ENCODE peak calls at places on chromosome 17, in five cellular contexts. U is stimulated activated CD8-positive, alpha-beta memory T cell treated with anti-CD3 and anti-CD28 coated beads, Interleukin-2, amount 100 ng/mL, for 48 hours; G is activated T-cell treated with anti-CD3 and anti-CD28 coated beads for 48 hours; B is NCI-H2081; P is effector memory CD4-positive, alpha-beta T cell. S is an unnamed sample.

GRCh38 chr17:320139-320538 is 32.5 kb downstream of the RPH3AL start:
- DNase-seq in U (no peak), B (no peak), G (no peak), P (no peak), S (no peak)

GRCh38 chr17:50630524-50631194 is 4.0 kb upstream of the ABCC3 start:
- DNase-seq in U (peak), G (peak), B (peak), P (peak), S (peak)

GRCh38 chr17:2822358-2822757 is 26.1 kb downstream of the RAP1GAP2 start:
- DNase-seq in U (no peak), P (no peak), G (no peak), B (no peak), S (no peak)

GRCh38 chr17:50381920-50382319 is 8.9 kb downstream of the EME1 start:
- DNase-seq in U (no peak), P (no peak), G (no peak), B (no peak), S (no peak)

GRCh38 chr17:67253379-67253778 is 8.4 kb upstream of the HELZ start:
- DNase-seq in U (no peak), G (no peak), B (no peak), P (no peak), S (no peak)

GRCh38 chr17:4127555-4127954 is 15.3 kb downstream of the ZZEF1 start:
- DNase-seq in G (no peak), U (no peak), B (no peak), P (no peak), S (no peak)

GRCh38 chr17:40067710-40068109 is 4.9 kb downstream of the THRA start:
- DNase-seq in G (no peak), B (no peak), U (no peak), P (no peak), S (no peak)

GRCh38 chr17:50484341-50485155 is 5.9 kb downstream of the RSAD1 start:
- DNase-seq in P (no peak), B (no peak), U (no peak), G (no peak), S (no peak)

GRCh38 chr17:7587831-7588230 is 2.1 kb downstream of the SOX15 start:
- DNase-seq in G (no peak), U (no peak), P (no peak), B (no peak), S (no peak)

GRCh38 chr17:1372618-1373017 is 27.4 kb downstream of the YWHAE start:
- DNase-seq in B (no peak), G (no peak), U (no peak), P (no peak), S (no peak)

GRCh38 chr17:5437721-5438317 is 1.1 kb downstream of the C1QBP start:
- DNase-seq in U (no peak), P (no peak), G (no peak), B (no peak), S (no peak)

GRCh38 chr17:54901230-54901847 is 687 bp downstream of the TOM1L1 start:
- DNase-seq in U (no peak), G (no peak), P (no peak), B (peak), S (no peak)

S was measured in stimulated activated CD4-positive, alpha-beta T cell treated with anti-CD3 and anti-CD28 coated beads, Interleukin-2, amount 100 ng/mL, for 24 hours.